ENCODE peak calls at places on chromosomes 7 and 10, in nine cellular contexts. L is fibroblast of pulmonary artery; H is AG04450; V is H54; Q is T1000; O is CD4-positive, alpha-beta memory T cell; K is effector CD8-positive, alpha-beta T cell; X is midbrain; E is activated T-helper 1 cell treated with Interleukin-2 at 50 U/mL for 16 hours. B is an unnamed sample.

GRCh38 chr10:43252785-43253341 is 14.0 kb downstream of the RASGEF1A start:
- DNase-seq in L (no peak), H (no peak), V (no peak), Q (no peak), O (no peak), K (no peak), X (no peak), E (no peak), B (no peak)

GRCh38 chr10:60282771-60283353 is 106.8 kb downstream of the ANK3 start:
- DNase-seq in L (peak; percentile 65), H (no peak), V (no peak), Q (no peak), O (no peak), K (no peak), X (peak; percentile 28), E (no peak), B (peak; percentile 53)

GRCh38 chr10:71981024-71981867 is 17.1 kb downstream of the CHST3 start:
- DNase-seq in L (peak; percentile 36), H (no peak), V (no peak), Q (peak; percentile 59), O (no peak), K (no peak), X (peak; percentile 96), E (no peak), B (peak; percentile 59)

GRCh38 chr7:131057015-131057518 is 270.6 kb upstream of the MKLN1 start:
- DNase-seq in L (peak; percentile 95), H (peak; percentile 81), V (no peak), Q (no peak), O (peak; percentile 70), K (no peak), X (peak; percentile 38), E (no peak), B (peak; percentile 78)

GRCh38 chr10:45106257-45106856 is 105.6 kb downstream of the ZNF22 start:
- DNase-seq in L (no peak), H (no peak), V (no peak), Q (no peak), O (no peak), K (no peak), X (no peak), E (no peak), B (no peak)

GRCh38 chr7:98764946-98765345 is 104.9 kb downstream of the TMEM130 start:
- DNase-seq in L (no peak), H (no peak), V (no peak), Q (no peak), O (no peak), K (no peak), X (no peak), E (no peak), B (no peak)

GRCh38 chr7:258476-259190 is 31.3 kb upstream of the FOXL3 start:
- DNase-seq in L (no peak), H (no peak), V (no peak), Q (no peak), O (no peak), K (no peak), X (no peak), E (no peak), B (no peak)

GRCh38 chr10:104706886-104707285 is 65.8 kb downstream of the SORCS3 start:
- DNase-seq in L (no peak), H (no peak), V (no peak), Q (no peak), O (no peak), K (no peak), X (no peak), E (no peak), B (peak; percentile 7)

GRCh38 chr10:112231602-112232001 is 48.0 kb upstream of the GPAM start:
- DNase-seq in L (no peak), H (no peak), V (no peak), Q (no peak), O (no peak), K (no peak), X (no peak), E (no peak), B (no peak)

GRCh38 chr10:35420044-35420443 is 83.7 kb downstream of the CCNY start:
- DNase-seq in L (peak; percentile 63), H (no peak), V (no peak), Q (no peak), O (no peak), K (no peak), X (no peak), E (no peak), B (peak; percentile 27)

GRCh38 chr10:5305374-5305773 is 59.4 kb upstream of the UCN3 start:
- DNase-seq in L (no peak), H (no peak), V (no peak), Q (no peak), O (no peak), K (no peak), X (no peak), E (no peak), B (peak; percentile 90)

GRCh38 chr7:70006411-70006920 is 408.2 kb downstream of the AUTS2 start:
- DNase-seq in L (peak; percentile 20), H (no peak), V (no peak), Q (no peak), O (no peak), K (no peak), X (no peak), E (no peak), B (no peak)